ENCODE peak calls at places on chromosome X, in six cellular contexts. B is CD8-positive, alpha-beta T cell; C is kidney epithelial cell; W is tibial artery; J is brain microvascular endothelial cell; Y is retinal pigment epithelial cell. G is an unnamed sample.

GRCh38 chrX:105314468-105314867 is 94.0 kb upstream of the TEX13A start:
- DNase-seq in B (no peak), C (no peak), W (no peak), J (peak; percentile 6), Y (no peak), G (peak; percentile 54)

GRCh38 chrX:150199181-150199580 is 163.9 kb upstream of the MAMLD1 start:
- DNase-seq in B (no peak), C (no peak), W (no peak), J (no peak), Y (no peak), G (no peak)

GRCh38 chrX:114178126-114178525 is 405.8 kb upstream of the HTR2C start:
- DNase-seq in B (no peak), C (no peak), W (no peak), J (no peak), Y (no peak), G (no peak)

GRCh38 chrX:120001787-120002186 is 58.2 kb upstream of the NKAP start:
- DNase-seq in B (no peak), C (no peak), W (no peak), J (no peak), Y (no peak), G (no peak)

GRCh38 chrX:119667111-119667928 is 25.6 kb downstream of the SEPTIN6 start:
- DNase-seq in B (no peak), C (no peak), W (no peak), J (no peak), Y (no peak), G (no peak)

GRCh38 chrX:72001471-72001870 is 90.8 kb downstream of the NHSL2 start:
- DNase-seq in B (no peak), C (no peak), W (no peak), J (no peak), Y (no peak), G (no peak)

GRCh38 chrX:13051529-13052172 is 7.2 kb upstream of the FAM9C start:
- DNase-seq in B (peak; percentile 57), C (no peak), W (no peak), J (no peak), Y (no peak), G (no peak)

GRCh38 chrX:97452283-97452682 is 568.6 kb downstream of the RPA4 start:
- DNase-seq in B (no peak), C (no peak), W (no peak), J (no peak), Y (no peak), G (no peak)

GRCh38 chrX:9464435-9465371 is at the start of gene TBL1X:
- DNase-seq in B (peak; percentile 39), C (no peak), W (peak; percentile 22), J (no peak), Y (no peak), G (peak; percentile 8)

GRCh38 chrX:112163916-112164315 is 81.3 kb upstream of the TRPC5 start:
- DNase-seq in B (no peak), C (no peak), W (no peak), J (no peak), Y (no peak), G (no peak)

GRCh38 chrX:42973321-42973720 is 195.4 kb upstream of the PPP1R2C start:
- DNase-seq in B (no peak), C (no peak), W (no peak), J (no peak), Y (peak; percentile 20), G (no peak)

GRCh38 chrX:54447461-54447860 is 7.3 kb downstream of the TSR2 start:
- DNase-seq in B (no peak), C (no peak), W (no peak), J (no peak), Y (no peak), G (no peak)

GRCh38 chrX:153477039-153477438 is 6.7 kb upstream of the HAUS7 start:
- DNase-seq in B (no peak), C (no peak), W (peak; percentile 36), J (no peak), Y (no peak), G (peak; percentile 40)

DNA sequence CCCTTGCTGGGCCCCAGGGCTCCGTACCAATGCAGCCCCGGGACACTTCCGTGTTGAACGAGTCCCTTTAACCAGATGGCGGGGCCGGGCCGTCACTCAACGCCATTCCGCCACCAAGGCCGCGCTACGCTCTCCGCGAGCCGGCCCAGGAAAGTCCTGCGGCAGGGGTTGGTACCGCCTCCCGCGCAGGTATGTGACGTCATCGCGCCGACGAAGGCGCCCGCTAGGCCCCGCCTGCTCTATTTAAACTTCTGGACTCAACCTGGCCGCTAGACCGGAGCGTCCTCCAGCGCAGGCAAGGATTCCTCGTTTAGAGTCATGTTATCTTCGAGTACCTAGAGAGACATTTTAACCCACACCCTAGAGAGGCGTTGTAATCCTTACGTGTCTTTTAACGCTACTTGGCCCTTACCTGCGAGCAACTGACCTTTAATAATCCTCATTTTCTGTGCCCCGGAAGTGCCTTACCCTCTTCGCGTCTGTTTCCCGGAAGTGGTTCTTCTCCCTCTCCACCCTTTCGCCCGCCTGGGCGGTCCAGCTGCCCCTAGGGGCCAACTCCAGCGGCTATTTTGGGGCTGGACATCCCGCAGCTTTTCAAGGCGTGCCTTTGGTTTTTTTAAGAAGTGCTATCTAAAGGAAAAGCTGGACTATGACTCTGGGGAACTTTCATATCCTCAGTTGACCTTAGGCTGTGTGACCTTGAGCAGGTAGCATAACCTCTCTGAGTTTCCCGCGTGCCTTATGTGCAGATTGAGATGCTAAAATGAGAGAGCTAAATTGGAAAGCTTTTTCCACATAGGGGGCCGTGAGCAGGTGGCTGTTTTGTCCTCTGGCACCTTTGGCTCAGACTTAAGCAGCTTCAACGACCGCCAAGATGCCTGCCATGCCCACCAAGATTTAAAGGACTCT is at the start of gene PNPLA4:
- DNase-seq in B (peak; percentile 78), C (peak; percentile 39), W (peak; percentile 45), J (peak; percentile 64), Y (peak; percentile 58), G (peak; percentile 42)
- TF ChIP-seq CTCF in B (no peak), C (no peak), W (no peak), J (peak; percentile 57), Y (peak; percentile 36), G (no peak)

GRCh38 chrX:94524867-94525266 is 850.9 kb downstream of the FAM133A start:
- DNase-seq in B (no peak), C (no peak), W (no peak), J (no peak), Y (no peak), G (no peak)
- TF ChIP-seq CTCF in B (no peak), C (no peak), W (no peak), J (peak; percentile 8), Y (no peak), G (no peak)

GRCh38 chrX:69238960-69239231 is 73.6 kb upstream of the PJA1 start:
- DNase-seq in B (no peak), C (no peak), W (no peak), J (no peak), Y (no peak), G (no peak)

GRCh38 chrX:69237228-69237627 is 72.0 kb upstream of the PJA1 start:
- DNase-seq in B (no peak), C (no peak), W (no peak), J (no peak), Y (no peak), G (no peak)

GRCh38 chrX:69234624-69235023 is 69.4 kb upstream of the PJA1 start:
- DNase-seq in B (no peak), C (no peak), W (no peak), J (no peak), Y (no peak), G (no peak)

GRCh38 chrX:69238153-69238959 is 73.1 kb upstream of the PJA1 start:
- DNase-seq in B (no peak), C (no peak), W (no peak), J (no peak), Y (no peak), G (no peak)

DNA sequence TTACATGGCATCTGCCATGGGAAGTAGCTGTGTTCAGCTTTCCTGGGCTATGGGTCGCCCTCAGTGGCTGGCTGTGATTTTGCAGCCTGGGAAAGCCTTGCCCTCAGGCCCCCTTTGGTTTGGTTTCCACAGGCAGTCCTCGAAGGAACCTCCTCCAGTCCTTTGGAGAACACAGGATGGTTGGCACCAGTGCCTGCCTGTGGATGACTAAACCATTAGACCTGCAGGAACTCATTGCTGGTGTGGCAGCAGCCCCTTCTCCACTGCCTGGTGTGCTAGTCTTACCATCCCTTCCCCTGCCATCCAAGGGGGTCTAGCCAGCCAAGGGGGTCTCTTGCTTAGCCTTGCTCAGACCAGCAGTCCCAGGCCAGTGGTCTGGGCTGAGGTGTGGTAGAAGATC is 71.4 kb upstream of the PJA1 start:
- DNase-seq in B (no peak), C (no peak), W (no peak), J (no peak), Y (no peak), G (no peak)
- TF ChIP-seq CTCF in B (no peak), C (no peak), W (no peak), J (no peak), Y (no peak), G (no peak)

GRCh38 chrX:103774070-103774642 is 2.5 kb upstream of the PLP1 start:
- DNase-seq in B (no peak), C (no peak), W (no peak), J (no peak), Y (no peak), G (peak; percentile 4)
- TF ChIP-seq CTCF in B (no peak), C (peak; percentile 46), W (peak; percentile 27), J (peak; percentile 68), Y (peak; percentile 64), G (peak; percentile 70)

GRCh38 chrX:50049228-50049627 is 126.8 kb downstream of the CLCN5 start:
- DNase-seq in B (no peak), C (no peak), W (no peak), J (no peak), Y (no peak), G (no peak)
- TF ChIP-seq CTCF in B (no peak), C (no peak), W (no peak), J (no peak), Y (no peak), G (no peak)

DNA sequence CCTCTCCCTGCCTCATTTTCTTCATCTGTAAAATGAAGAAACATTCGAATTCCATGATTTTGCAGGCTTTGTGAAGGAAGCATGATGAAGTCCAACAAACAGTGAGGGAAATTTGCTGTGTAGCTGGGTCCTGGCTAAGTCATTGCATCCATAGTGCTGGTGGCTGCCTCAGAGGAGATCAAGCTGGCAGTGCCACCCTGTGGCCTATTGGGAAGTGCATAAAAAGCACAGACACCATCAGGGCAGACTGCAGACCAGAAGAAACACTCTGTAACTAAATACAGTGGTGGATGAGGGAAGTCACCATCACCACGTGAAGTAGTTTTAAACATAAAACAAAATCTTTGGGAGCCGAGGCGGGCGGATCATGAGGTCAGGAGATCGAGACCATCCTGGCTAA is 40.7 kb upstream of the DDX3X start:
- DNase-seq in B (no peak), C (no peak), W (no peak), J (no peak), Y (no peak), G (no peak)
- TF ChIP-seq CTCF in B (no peak), C (peak; percentile 18), W (no peak), J (peak; percentile 45), Y (peak; percentile 46), G (peak; percentile 34)

GRCh38 chrX:134782796-134783195 is 124.5 kb upstream of the PLAC1 start:
- DNase-seq in B (no peak), C (no peak), W (no peak), J (peak; percentile 15), Y (no peak), G (peak; percentile 39)
- TF ChIP-seq CTCF in B (no peak), C (peak; percentile 50), W (peak; percentile 35), J (peak; percentile 48), Y (peak; percentile 52), G (peak; percentile 79)

DNA sequence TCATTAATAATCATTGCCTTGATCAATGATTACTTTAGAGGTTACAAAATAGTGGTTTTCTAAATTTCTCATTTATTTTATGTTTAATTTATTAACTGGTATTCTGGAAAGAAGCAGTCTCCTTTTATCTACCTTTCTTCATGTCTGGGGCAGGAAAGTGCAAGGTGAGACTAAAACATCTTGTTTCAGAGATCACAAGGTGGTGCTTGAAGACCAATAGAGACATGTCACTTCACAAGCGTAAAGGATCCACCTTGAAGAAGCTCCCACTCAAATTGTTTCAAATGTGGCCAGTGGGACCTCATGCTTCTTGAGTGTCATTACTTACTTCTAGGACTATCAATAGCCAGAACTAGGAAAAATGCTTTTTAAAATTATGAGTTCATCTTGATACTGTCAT is 1568.7 kb downstream of the RPA4 start:
- DNase-seq in B (no peak), C (no peak), W (no peak), J (no peak), Y (no peak), G (no peak)
- TF ChIP-seq CTCF in B (no peak), C (no peak), W (no peak), J (no peak), Y (no peak), G (no peak)